ENCODE peak calls at places on chromosomes 3 and 15, in four cellular contexts. Q is GM23248, F is substantia nigra, U is upper lobe of right lung. C is an unnamed sample.

GRCh38 chr15:86624261-86625036 is 544.8 kb downstream of the AGBL1 start:
- DNase-seq in F (no peak), Q (peak; percentile 82), U (no peak), C (peak; percentile 93)

GRCh38 chr3:112746675-112747276 is 99.9 kb downstream of the CD200R1L start:
- DNase-seq in U (no peak), Q (peak; percentile 75), F (no peak), C (no peak)

GRCh38 chr3:51739100-51739499 is 32.2 kb downstream of the GRM2 start:
- DNase-seq in U (no peak), F (no peak), Q (no peak), C (no peak)

GRCh38 chr15:64597469-64597806 is 137.1 kb downstream of the ZNF609 start:
- DNase-seq in U (no peak), F (no peak), Q (no peak), C (no peak)

GRCh38 chr3:197478746-197479668 is 76.8 kb downstream of the BDH1 start:
- DNase-seq in U (no peak), F (no peak), Q (peak; percentile 72), C (no peak)

GRCh38 chr15:75727851-75728715 is 15.4 kb upstream of the CSPG4 start:
- DNase-seq in Q (peak; percentile 65), U (peak; percentile 80), F (no peak), C (peak; percentile 89)

GRCh38 chr15:50676799-50677483 is 9.7 kb downstream of the TRPM7 start:
- DNase-seq in Q (peak; percentile 77), F (no peak), U (no peak), C (peak; percentile 56)

GRCh38 chr15:60397772-60398445 is at the start of gene ANXA2:
- DNase-seq in U (peak; percentile 94), Q (peak; percentile 97), F (no peak), C (peak; percentile 91)

GRCh38 chr3:54745863-54746262 is 182.0 kb downstream of the LRTM1 start:
- DNase-seq in U (no peak), Q (no peak), F (no peak), C (no peak)

GRCh38 chr15:88467935-88468528 is 524 bp downstream of the MRPS11 start:
- DNase-seq in U (no peak), Q (peak; percentile 52), F (no peak), C (peak; percentile 57)

GRCh38 chr3:149589332-149589731 is 68.5 kb downstream of the WWTR1 start:
- DNase-seq in F (no peak), Q (peak; percentile 91), U (no peak), C (no peak)

GRCh38 chr3:71547254-71548198 is 36.0 kb downstream of the FOXP1 start:
- DNase-seq in Q (peak; percentile 17), U (no peak), F (no peak), C (no peak)

GRCh38 chr3:141476033-141476432 is 10.8 kb upstream of the RASA2 start:
- DNase-seq in U (no peak), Q (no peak), F (no peak), C (no peak)

GRCh38 chr15:70431854-70432253 is 331.5 kb downstream of the UACA start:
- DNase-seq in F (no peak), U (no peak), Q (no peak), C (no peak)

GRCh38 chr3:40116478-40117162 is 192.9 kb upstream of the EIF1B start:
- DNase-seq in Q (peak; percentile 88), U (no peak), F (no peak), C (no peak)

GRCh38 chr3:40118031-40118610 is 191.4 kb upstream of the EIF1B start:
- DNase-seq in F (no peak), Q (peak; percentile 22), U (no peak), C (no peak)

GRCh38 chr3:40124918-40125317 is 184.6 kb upstream of the EIF1B start:
- DNase-seq in Q (no peak), U (no peak), F (no peak), C (no peak)

GRCh38 chr3:40120816-40121215 is 188.7 kb upstream of the EIF1B start:
- DNase-seq in F (no peak), Q (peak; percentile 81), U (no peak), C (no peak)

GRCh38 chr3:40120067-40120692 is 189.3 kb upstream of the EIF1B start:
- DNase-seq in U (no peak), F (no peak), Q (no peak), C (no peak)
- H3K27ac ChIP-seq in U (no peak overlapping the region), F (no peak overlapping the region), Q (no peak overlapping the region), C (no peak overlapping the region)

GRCh38 chr3:184156522-184156955 is 1.4 kb downstream of the DVL3 start:
- DNase-seq in Q (peak; percentile 61), F (no peak), U (peak; percentile 76), C (no peak)

GRCh38 chr3:184155644-184156521 is 706 bp downstream of the DVL3 start:
- DNase-seq in Q (peak; percentile 76), U (peak; percentile 78), F (no peak), C (peak; percentile 82)

GRCh38 chr3:184154909-184155643 is at the start of gene DVL3:
- DNase-seq in U (peak; percentile 91), Q (peak; percentile 75), F (peak; percentile 49), C (peak; percentile 84)

GRCh38 chr3:184158394-184158793 is 3.2 kb downstream of the DVL3 start:
- DNase-seq in F (no peak), U (no peak), Q (no peak), C (no peak)

GRCh38 chr3:184157206-184157605 is 2.0 kb downstream of the DVL3 start:
- DNase-seq in Q (no peak), F (no peak), U (peak; percentile 18), C (no peak)
- H3K27ac ChIP-seq in Q (peak overlapping the region; percentile 68), F (peak overlapping the region; percentile 92), U (peak overlapping the region; percentile 85), C (peak overlapping the region; percentile 87)

DNA sequence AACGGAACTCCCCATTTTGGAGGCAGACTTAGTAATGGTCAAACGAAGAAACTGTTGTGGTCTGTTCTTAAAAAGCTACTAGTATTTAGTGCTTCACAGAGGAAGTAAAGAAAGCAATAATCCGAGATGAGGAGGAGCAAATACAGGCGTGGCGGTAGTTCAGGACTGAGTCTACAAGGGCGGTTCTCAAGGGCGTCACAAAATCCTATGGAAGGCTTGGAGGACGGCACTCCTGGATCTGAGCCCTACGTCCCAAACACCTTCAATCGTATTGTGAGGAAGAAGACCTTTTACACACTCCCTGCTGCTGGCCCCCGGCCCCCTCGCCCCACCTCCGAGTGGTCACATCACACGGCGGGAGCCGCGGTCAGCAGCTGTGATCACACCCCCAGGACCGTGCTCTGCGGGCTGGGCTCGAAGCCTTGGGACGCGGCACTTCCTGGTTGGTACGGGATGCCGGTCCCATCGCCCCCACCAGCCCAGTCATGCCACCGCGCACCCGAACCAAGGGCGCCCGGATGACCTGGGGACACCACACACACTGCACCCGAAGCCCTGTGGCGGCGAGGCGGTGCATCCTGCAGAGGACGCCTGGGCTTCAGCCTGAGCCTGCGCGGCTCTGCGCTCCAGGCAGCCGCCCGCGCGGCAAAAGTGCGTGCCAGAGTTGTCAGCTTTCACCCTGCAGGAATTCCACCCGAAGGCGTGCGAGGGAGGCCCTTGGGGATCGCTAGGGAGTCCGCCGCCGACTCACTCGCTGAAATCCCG is 588 bp downstream of the PLD1 start:
- DNase-seq in U (peak; percentile 88), F (peak; percentile 53), Q (peak; percentile 99), C (peak; percentile 88)
- H3K27ac ChIP-seq in U (peak overlapping the region; percentile 88), F (peak overlapping the region; percentile 100), Q (peak overlapping the region; percentile 96), C (no peak overlapping the region)

GRCh38 chr3:43606274-43606673 is 15.5 kb downstream of the ANO10 start:
- DNase-seq in Q (no peak), U (no peak), F (no peak), C (no peak)
- H3K27ac ChIP-seq in Q (no peak overlapping the region), U (no peak overlapping the region), F (no peak overlapping the region), C (peak overlapping the region; percentile 40)

C was measured in endodermal cell.